ENCODE peak calls at places on chromosomes 13 and 19, in seven cellular contexts. One of them, this sample, is unnamed.

GRCh38 chr19:13100031-13100588 is 2.5 kb downstream of the LYL1 start:
- DNase-seq in nucleus accumbens: no peak
- DNase-seq in stimulated activated CD4-positive, alpha-beta T cell treated with anti-CD3 and anti-CD28 coated beads, Interleukin-15, amount 100 ng/mL, for 1 hour: no peak
- DNase-seq in astrocyte of the cerebellum: no peak
- DNase-seq in activated gamma-delta T cell treated with anti-CD3 and anti-CD28 coated beads, Interleukin-2, amount 50 U/mL, for 16 hours: peak
- DNase-seq in heart left ventricle: no peak
- DNase-seq in HuH-7: no peak
- DNase-seq in this sample: no peak

GRCh38 chr13:27374126-27374613 is 50.2 kb upstream of the GTF3A start:
- DNase-seq in nucleus accumbens: no peak
- DNase-seq in stimulated activated CD4-positive, alpha-beta T cell treated with anti-CD3 and anti-CD28 coated beads, Interleukin-15, amount 100 ng/mL, for 1 hour: no peak
- DNase-seq in astrocyte of the cerebellum: no peak
- DNase-seq in activated gamma-delta T cell treated with anti-CD3 and anti-CD28 coated beads, Interleukin-2, amount 50 U/mL, for 16 hours: no peak
- DNase-seq in heart left ventricle: no peak
- DNase-seq in HuH-7: no peak
- DNase-seq in this sample: no peak

GRCh38 chr19:44552324-44552723 is 22.8 kb upstream of the CEACAM20 start:
- DNase-seq in nucleus accumbens: no peak
- DNase-seq in stimulated activated CD4-positive, alpha-beta T cell treated with anti-CD3 and anti-CD28 coated beads, Interleukin-15, amount 100 ng/mL, for 1 hour: no peak
- DNase-seq in astrocyte of the cerebellum: no peak
- DNase-seq in activated gamma-delta T cell treated with anti-CD3 and anti-CD28 coated beads, Interleukin-2, amount 50 U/mL, for 16 hours: no peak
- DNase-seq in heart left ventricle: no peak
- DNase-seq in HuH-7: peak
- DNase-seq in this sample: no peak

GRCh38 chr19:54873990-54874389 is at the start of gene FCAR:
- DNase-seq in nucleus accumbens: no peak
- DNase-seq in stimulated activated CD4-positive, alpha-beta T cell treated with anti-CD3 and anti-CD28 coated beads, Interleukin-15, amount 100 ng/mL, for 1 hour: no peak
- DNase-seq in astrocyte of the cerebellum: no peak
- DNase-seq in activated gamma-delta T cell treated with anti-CD3 and anti-CD28 coated beads, Interleukin-2, amount 50 U/mL, for 16 hours: no peak
- DNase-seq in heart left ventricle: no peak
- DNase-seq in HuH-7: no peak
- DNase-seq in this sample: no peak

GRCh38 chr13:50387124-50387581 is 371.9 kb downstream of the KCNRG start:
- DNase-seq in nucleus accumbens: peak
- DNase-seq in stimulated activated CD4-positive, alpha-beta T cell treated with anti-CD3 and anti-CD28 coated beads, Interleukin-15, amount 100 ng/mL, for 1 hour: no peak
- DNase-seq in astrocyte of the cerebellum: no peak
- DNase-seq in activated gamma-delta T cell treated with anti-CD3 and anti-CD28 coated beads, Interleukin-2, amount 50 U/mL, for 16 hours: no peak
- DNase-seq in heart left ventricle: peak
- DNase-seq in HuH-7: peak
- DNase-seq in this sample: no peak

GRCh38 chr13:91346848-91347211 is 657 bp upstream of the MIR17HG start:
- DNase-seq in nucleus accumbens: no peak
- DNase-seq in stimulated activated CD4-positive, alpha-beta T cell treated with anti-CD3 and anti-CD28 coated beads, Interleukin-15, amount 100 ng/mL, for 1 hour: no peak
- DNase-seq in astrocyte of the cerebellum: no peak
- DNase-seq in activated gamma-delta T cell treated with anti-CD3 and anti-CD28 coated beads, Interleukin-2, amount 50 U/mL, for 16 hours: peak
- DNase-seq in heart left ventricle: no peak
- DNase-seq in HuH-7: peak
- DNase-seq in this sample: no peak

GRCh38 chr13:27001705-27002104 is 169.9 kb downstream of the USP12 start:
- DNase-seq in nucleus accumbens: no peak
- DNase-seq in stimulated activated CD4-positive, alpha-beta T cell treated with anti-CD3 and anti-CD28 coated beads, Interleukin-15, amount 100 ng/mL, for 1 hour: no peak
- DNase-seq in astrocyte of the cerebellum: no peak
- DNase-seq in activated gamma-delta T cell treated with anti-CD3 and anti-CD28 coated beads, Interleukin-2, amount 50 U/mL, for 16 hours: no peak
- DNase-seq in heart left ventricle: no peak
- DNase-seq in HuH-7: no peak
- DNase-seq in this sample: no peak

GRCh38 chr19:10655457-10656312 is 1.5 kb downstream of the ILF3 start:
- DNase-seq in nucleus accumbens: no peak
- DNase-seq in stimulated activated CD4-positive, alpha-beta T cell treated with anti-CD3 and anti-CD28 coated beads, Interleukin-15, amount 100 ng/mL, for 1 hour: no peak
- DNase-seq in astrocyte of the cerebellum: no peak
- DNase-seq in activated gamma-delta T cell treated with anti-CD3 and anti-CD28 coated beads, Interleukin-2, amount 50 U/mL, for 16 hours: no peak
- DNase-seq in heart left ventricle: no peak
- DNase-seq in HuH-7: no peak
- DNase-seq in this sample: no peak

GRCh38 chr13:50129923-50130685 is 114.9 kb downstream of the KCNRG start:
- DNase-seq in nucleus accumbens: no peak
- DNase-seq in stimulated activated CD4-positive, alpha-beta T cell treated with anti-CD3 and anti-CD28 coated beads, Interleukin-15, amount 100 ng/mL, for 1 hour: no peak
- DNase-seq in astrocyte of the cerebellum: no peak
- DNase-seq in activated gamma-delta T cell treated with anti-CD3 and anti-CD28 coated beads, Interleukin-2, amount 50 U/mL, for 16 hours: no peak
- DNase-seq in heart left ventricle: peak
- DNase-seq in HuH-7: peak
- DNase-seq in this sample: no peak

GRCh38 chr19:4831351-4832340 is at the start of gene TICAM1:
- DNase-seq in nucleus accumbens: peak
- DNase-seq in stimulated activated CD4-positive, alpha-beta T cell treated with anti-CD3 and anti-CD28 coated beads, Interleukin-15, amount 100 ng/mL, for 1 hour: peak
- DNase-seq in astrocyte of the cerebellum: no peak
- DNase-seq in activated gamma-delta T cell treated with anti-CD3 and anti-CD28 coated beads, Interleukin-2, amount 50 U/mL, for 16 hours: peak
- DNase-seq in heart left ventricle: peak
- DNase-seq in HuH-7: peak
- DNase-seq in this sample: no peak

GRCh38 chr13:56986121-56986520 is 154.6 kb upstream of the PRR20A start:
- DNase-seq in nucleus accumbens: no peak
- DNase-seq in stimulated activated CD4-positive, alpha-beta T cell treated with anti-CD3 and anti-CD28 coated beads, Interleukin-15, amount 100 ng/mL, for 1 hour: no peak
- DNase-seq in astrocyte of the cerebellum: no peak
- DNase-seq in activated gamma-delta T cell treated with anti-CD3 and anti-CD28 coated beads, Interleukin-2, amount 50 U/mL, for 16 hours: no peak
- DNase-seq in heart left ventricle: no peak
- DNase-seq in HuH-7: no peak
- DNase-seq in this sample: no peak

GRCh38 chr19:46786236-46787039 is 2.0 kb downstream of the SLC1A5 start:
- DNase-seq in nucleus accumbens: peak
- DNase-seq in stimulated activated CD4-positive, alpha-beta T cell treated with anti-CD3 and anti-CD28 coated beads, Interleukin-15, amount 100 ng/mL, for 1 hour: peak
- DNase-seq in astrocyte of the cerebellum: no peak
- DNase-seq in activated gamma-delta T cell treated with anti-CD3 and anti-CD28 coated beads, Interleukin-2, amount 50 U/mL, for 16 hours: peak
- DNase-seq in heart left ventricle: peak
- DNase-seq in HuH-7: no peak
- DNase-seq in this sample: peak

GRCh38 chr19:41408256-41408655 is 10.6 kb downstream of the BCKDHA start:
- DNase-seq in nucleus accumbens: no peak
- DNase-seq in stimulated activated CD4-positive, alpha-beta T cell treated with anti-CD3 and anti-CD28 coated beads, Interleukin-15, amount 100 ng/mL, for 1 hour: no peak
- DNase-seq in astrocyte of the cerebellum: no peak
- DNase-seq in activated gamma-delta T cell treated with anti-CD3 and anti-CD28 coated beads, Interleukin-2, amount 50 U/mL, for 16 hours: no peak
- DNase-seq in heart left ventricle: no peak
- DNase-seq in HuH-7: no peak
- DNase-seq in this sample: no peak

GRCh38 chr19:27971071-27971470 is 1241.9 kb downstream of the UQCRFS1 start:
- DNase-seq in nucleus accumbens: no peak
- DNase-seq in stimulated activated CD4-positive, alpha-beta T cell treated with anti-CD3 and anti-CD28 coated beads, Interleukin-15, amount 100 ng/mL, for 1 hour: no peak
- DNase-seq in astrocyte of the cerebellum: no peak
- DNase-seq in activated gamma-delta T cell treated with anti-CD3 and anti-CD28 coated beads, Interleukin-2, amount 50 U/mL, for 16 hours: no peak
- DNase-seq in heart left ventricle: no peak
- DNase-seq in HuH-7: no peak
- DNase-seq in this sample: peak

GRCh38 chr13:31204592-31204991 is 4.8 kb downstream of the B3GLCT start:
- DNase-seq in nucleus accumbens: no peak
- DNase-seq in stimulated activated CD4-positive, alpha-beta T cell treated with anti-CD3 and anti-CD28 coated beads, Interleukin-15, amount 100 ng/mL, for 1 hour: no peak
- DNase-seq in astrocyte of the cerebellum: no peak
- DNase-seq in activated gamma-delta T cell treated with anti-CD3 and anti-CD28 coated beads, Interleukin-2, amount 50 U/mL, for 16 hours: no peak
- DNase-seq in heart left ventricle: no peak
- DNase-seq in HuH-7: no peak
- DNase-seq in this sample: peak

GRCh38 chr19:31572671-31573298 is 223.5 kb upstream of the TSHZ3 start:
- DNase-seq in nucleus accumbens: no peak
- DNase-seq in stimulated activated CD4-positive, alpha-beta T cell treated with anti-CD3 and anti-CD28 coated beads, Interleukin-15, amount 100 ng/mL, for 1 hour: no peak
- DNase-seq in astrocyte of the cerebellum: no peak
- DNase-seq in activated gamma-delta T cell treated with anti-CD3 and anti-CD28 coated beads, Interleukin-2, amount 50 U/mL, for 16 hours: no peak
- DNase-seq in heart left ventricle: no peak
- DNase-seq in HuH-7: no peak
- DNase-seq in this sample: no peak

GRCh38 chr19:14147797-14148605 is 11.6 kb upstream of the ASF1B start:
- DNase-seq in nucleus accumbens: peak
- DNase-seq in stimulated activated CD4-positive, alpha-beta T cell treated with anti-CD3 and anti-CD28 coated beads, Interleukin-15, amount 100 ng/mL, for 1 hour: peak
- DNase-seq in astrocyte of the cerebellum: peak
- DNase-seq in activated gamma-delta T cell treated with anti-CD3 and anti-CD28 coated beads, Interleukin-2, amount 50 U/mL, for 16 hours: peak
- DNase-seq in heart left ventricle: peak
- DNase-seq in HuH-7: peak
- DNase-seq in this sample: no peak

GRCh38 chr13:110380359-110381028 is 73.4 kb downstream of the COL4A2 start:
- DNase-seq in nucleus accumbens: no peak
- DNase-seq in stimulated activated CD4-positive, alpha-beta T cell treated with anti-CD3 and anti-CD28 coated beads, Interleukin-15, amount 100 ng/mL, for 1 hour: no peak
- DNase-seq in astrocyte of the cerebellum: no peak
- DNase-seq in activated gamma-delta T cell treated with anti-CD3 and anti-CD28 coated beads, Interleukin-2, amount 50 U/mL, for 16 hours: no peak
- DNase-seq in heart left ventricle: no peak
- DNase-seq in HuH-7: no peak
- DNase-seq in this sample: no peak

GRCh38 chr19:13076320-13076719 is 26.3 kb downstream of the LYL1 start:
- DNase-seq in nucleus accumbens: no peak
- DNase-seq in stimulated activated CD4-positive, alpha-beta T cell treated with anti-CD3 and anti-CD28 coated beads, Interleukin-15, amount 100 ng/mL, for 1 hour: no peak
- DNase-seq in astrocyte of the cerebellum: no peak
- DNase-seq in activated gamma-delta T cell treated with anti-CD3 and anti-CD28 coated beads, Interleukin-2, amount 50 U/mL, for 16 hours: no peak
- DNase-seq in heart left ventricle: no peak
- DNase-seq in HuH-7: no peak
- DNase-seq in this sample: no peak

GRCh38 chr19:1155352-1156304 is 18.4 kb downstream of the SBNO2 start:
- DNase-seq in nucleus accumbens: no peak
- DNase-seq in stimulated activated CD4-positive, alpha-beta T cell treated with anti-CD3 and anti-CD28 coated beads, Interleukin-15, amount 100 ng/mL, for 1 hour: no peak
- DNase-seq in astrocyte of the cerebellum: no peak
- DNase-seq in activated gamma-delta T cell treated with anti-CD3 and anti-CD28 coated beads, Interleukin-2, amount 50 U/mL, for 16 hours: no peak
- DNase-seq in heart left ventricle: no peak
- DNase-seq in HuH-7: peak
- DNase-seq in this sample: no peak

GRCh38 chr19:45380107-45380506 is 9.7 kb upstream of the ERCC2 start:
- DNase-seq in nucleus accumbens: no peak
- DNase-seq in stimulated activated CD4-positive, alpha-beta T cell treated with anti-CD3 and anti-CD28 coated beads, Interleukin-15, amount 100 ng/mL, for 1 hour: no peak
- DNase-seq in astrocyte of the cerebellum: no peak
- DNase-seq in activated gamma-delta T cell treated with anti-CD3 and anti-CD28 coated beads, Interleukin-2, amount 50 U/mL, for 16 hours: no peak
- DNase-seq in heart left ventricle: no peak
- DNase-seq in HuH-7: no peak
- DNase-seq in this sample: no peak

GRCh38 chr13:22211876-22212275 is 541.0 kb downstream of the FGF9 start:
- DNase-seq in nucleus accumbens: no peak
- DNase-seq in stimulated activated CD4-positive, alpha-beta T cell treated with anti-CD3 and anti-CD28 coated beads, Interleukin-15, amount 100 ng/mL, for 1 hour: no peak
- DNase-seq in astrocyte of the cerebellum: no peak
- DNase-seq in activated gamma-delta T cell treated with anti-CD3 and anti-CD28 coated beads, Interleukin-2, amount 50 U/mL, for 16 hours: no peak
- DNase-seq in heart left ventricle: no peak
- DNase-seq in HuH-7: no peak
- DNase-seq in this sample: no peak

GRCh38 chr13:76331948-76332712 is 554.1 kb downstream of the KCTD12 start:
- DNase-seq in nucleus accumbens: no peak
- DNase-seq in stimulated activated CD4-positive, alpha-beta T cell treated with anti-CD3 and anti-CD28 coated beads, Interleukin-15, amount 100 ng/mL, for 1 hour: no peak
- DNase-seq in astrocyte of the cerebellum: peak
- DNase-seq in activated gamma-delta T cell treated with anti-CD3 and anti-CD28 coated beads, Interleukin-2, amount 50 U/mL, for 16 hours: no peak
- DNase-seq in heart left ventricle: no peak
- DNase-seq in HuH-7: no peak
- DNase-seq in this sample: peak

GRCh38 chr19:50537306-50537685 is 23.6 kb upstream of the ASPDH start:
- DNase-seq in nucleus accumbens: no peak
- DNase-seq in stimulated activated CD4-positive, alpha-beta T cell treated with anti-CD3 and anti-CD28 coated beads, Interleukin-15, amount 100 ng/mL, for 1 hour: no peak
- DNase-seq in astrocyte of the cerebellum: no peak
- DNase-seq in activated gamma-delta T cell treated with anti-CD3 and anti-CD28 coated beads, Interleukin-2, amount 50 U/mL, for 16 hours: no peak
- DNase-seq in heart left ventricle: no peak
- DNase-seq in HuH-7: no peak
- DNase-seq in this sample: no peak

GRCh38 chr13:27125357-27126282 is 46.0 kb downstream of the USP12 start:
- DNase-seq in nucleus accumbens: no peak
- DNase-seq in stimulated activated CD4-positive, alpha-beta T cell treated with anti-CD3 and anti-CD28 coated beads, Interleukin-15, amount 100 ng/mL, for 1 hour: no peak
- DNase-seq in astrocyte of the cerebellum: no peak
- DNase-seq in activated gamma-delta T cell treated with anti-CD3 and anti-CD28 coated beads, Interleukin-2, amount 50 U/mL, for 16 hours: no peak
- DNase-seq in heart left ventricle: no peak
- DNase-seq in HuH-7: no peak
- DNase-seq in this sample: no peak

GRCh38 chr19:34589730-34590129 is 87.2 kb downstream of the SCGB2B2 start:
- DNase-seq in nucleus accumbens: no peak
- DNase-seq in stimulated activated CD4-positive, alpha-beta T cell treated with anti-CD3 and anti-CD28 coated beads, Interleukin-15, amount 100 ng/mL, for 1 hour: no peak
- DNase-seq in astrocyte of the cerebellum: no peak
- DNase-seq in activated gamma-delta T cell treated with anti-CD3 and anti-CD28 coated beads, Interleukin-2, amount 50 U/mL, for 16 hours: no peak
- DNase-seq in heart left ventricle: no peak
- DNase-seq in HuH-7: no peak
- DNase-seq in this sample: no peak

GRCh38 chr13:74280093-74280794 is 146.0 kb upstream of the KLF12 start:
- DNase-seq in nucleus accumbens: no peak
- DNase-seq in stimulated activated CD4-positive, alpha-beta T cell treated with anti-CD3 and anti-CD28 coated beads, Interleukin-15, amount 100 ng/mL, for 1 hour: no peak
- DNase-seq in astrocyte of the cerebellum: no peak
- DNase-seq in activated gamma-delta T cell treated with anti-CD3 and anti-CD28 coated beads, Interleukin-2, amount 50 U/mL, for 16 hours: no peak
- DNase-seq in heart left ventricle: no peak
- DNase-seq in HuH-7: no peak
- DNase-seq in this sample: no peak

GRCh38 chr19:31073485-31074221 is 275.6 kb downstream of the TSHZ3 start:
- DNase-seq in nucleus accumbens: no peak
- DNase-seq in stimulated activated CD4-positive, alpha-beta T cell treated with anti-CD3 and anti-CD28 coated beads, Interleukin-15, amount 100 ng/mL, for 1 hour: no peak
- DNase-seq in astrocyte of the cerebellum: no peak
- DNase-seq in activated gamma-delta T cell treated with anti-CD3 and anti-CD28 coated beads, Interleukin-2, amount 50 U/mL, for 16 hours: no peak
- DNase-seq in heart left ventricle: no peak
- DNase-seq in HuH-7: no peak
- DNase-seq in this sample: no peak

GRCh38 chr19:6318772-6319171 is 14.6 kb downstream of the ACER1 start:
- DNase-seq in nucleus accumbens: no peak
- DNase-seq in stimulated activated CD4-positive, alpha-beta T cell treated with anti-CD3 and anti-CD28 coated beads, Interleukin-15, amount 100 ng/mL, for 1 hour: no peak
- DNase-seq in astrocyte of the cerebellum: no peak
- DNase-seq in activated gamma-delta T cell treated with anti-CD3 and anti-CD28 coated beads, Interleukin-2, amount 50 U/mL, for 16 hours: no peak
- DNase-seq in heart left ventricle: no peak
- DNase-seq in HuH-7: no peak
- DNase-seq in this sample: no peak